ENCODE peak calls at places on chromosomes 12 and 14, in four cellular contexts. S, V, O and H are unnamed samples. For H3K36me3, the result is how much of the 10 kb centered on the place peaks cover.

GRCh38 chr14:75440733-75441474 is 13.1 kb downstream of the JDP2 start:
- DNase-seq in S (peak), V (peak), O (no peak), H (no peak)

GRCh38 chr12:5648692-5649338 is 216.9 kb downstream of the NTF3 start:
- DNase-seq in S (peak), V (no peak), O (no peak), H (no peak)

GRCh38 chr12:126668538-126668937 is 1598.4 kb upstream of the TMEM132C start:
- DNase-seq in S (no peak), V (no peak), O (no peak), H (no peak)

GRCh38 chr12:78559441-78559840 is 305.1 kb upstream of the SYT1 start:
- DNase-seq in S (peak), V (no peak), O (no peak), H (no peak)

GRCh38 chr12:27276275-27276674 is 32.2 kb downstream of the STK38L start:
- DNase-seq in S (no peak), V (no peak), O (no peak), H (no peak)

GRCh38 chr12:66279127-66279712 is 23.1 kb upstream of the HELB start:
- DNase-seq in S (peak), V (no peak), O (peak), H (no peak)

GRCh38 chr12:105814283-105814682 is 324.5 kb downstream of the NUAK1 start:
- DNase-seq in S (no peak), V (no peak), O (no peak), H (no peak)

GRCh38 chr12:6612247-6612646 is 5.1 kb upstream of the CHD4 start:
- DNase-seq in S (no peak), V (no peak), O (peak), H (no peak)

GRCh38 chr12:48758186-48758585 is 30.7 kb downstream of the ADCY6 start:
- DNase-seq in S (no peak), V (no peak), O (no peak), H (no peak)

GRCh38 chr12:6430124-6430989 is 14.4 kb upstream of the CD27 start:
- DNase-seq in S (peak), V (peak), O (no peak), H (no peak)

GRCh38 chr12:28035483-28035882 is 63.0 kb upstream of the PTHLH start:
- DNase-seq in S (peak), V (no peak), O (no peak), H (no peak)

GRCh38 chr14:64637735-64638473 is 66.3 kb upstream of the PLEKHG3 start:
- DNase-seq in S (no peak), V (no peak), O (no peak), H (no peak)

GRCh38 chr12:121452356-121453021 is 52.6 kb downstream of the RNF34 start:
- DNase-seq in S (no peak), V (no peak), O (no peak), H (no peak)

GRCh38 chr14:66746316-66747006 is 238.5 kb downstream of the GPHN start:
- DNase-seq in S (peak), V (no peak), O (no peak), H (no peak)

GRCh38 chr12:86186449-86186848 is 69.7 kb downstream of the MGAT4C start:
- DNase-seq in S (peak), V (no peak), O (no peak), H (no peak)

GRCh38 chr12:4278582-4278939 is 5.0 kb downstream of the CCND2 start:
- DNase-seq in S (no peak), V (peak), O (no peak), H (no peak)

GRCh38 chr12:18054925-18055324 is 35.1 kb downstream of the RERGL start:
- DNase-seq in S (no peak), V (no peak), O (no peak), H (no peak)

GRCh38 chr12:41992692-41993215 is 151.9 kb downstream of the GXYLT1 start:
- DNase-seq in S (no peak), V (no peak), O (no peak), H (no peak)

DNA sequence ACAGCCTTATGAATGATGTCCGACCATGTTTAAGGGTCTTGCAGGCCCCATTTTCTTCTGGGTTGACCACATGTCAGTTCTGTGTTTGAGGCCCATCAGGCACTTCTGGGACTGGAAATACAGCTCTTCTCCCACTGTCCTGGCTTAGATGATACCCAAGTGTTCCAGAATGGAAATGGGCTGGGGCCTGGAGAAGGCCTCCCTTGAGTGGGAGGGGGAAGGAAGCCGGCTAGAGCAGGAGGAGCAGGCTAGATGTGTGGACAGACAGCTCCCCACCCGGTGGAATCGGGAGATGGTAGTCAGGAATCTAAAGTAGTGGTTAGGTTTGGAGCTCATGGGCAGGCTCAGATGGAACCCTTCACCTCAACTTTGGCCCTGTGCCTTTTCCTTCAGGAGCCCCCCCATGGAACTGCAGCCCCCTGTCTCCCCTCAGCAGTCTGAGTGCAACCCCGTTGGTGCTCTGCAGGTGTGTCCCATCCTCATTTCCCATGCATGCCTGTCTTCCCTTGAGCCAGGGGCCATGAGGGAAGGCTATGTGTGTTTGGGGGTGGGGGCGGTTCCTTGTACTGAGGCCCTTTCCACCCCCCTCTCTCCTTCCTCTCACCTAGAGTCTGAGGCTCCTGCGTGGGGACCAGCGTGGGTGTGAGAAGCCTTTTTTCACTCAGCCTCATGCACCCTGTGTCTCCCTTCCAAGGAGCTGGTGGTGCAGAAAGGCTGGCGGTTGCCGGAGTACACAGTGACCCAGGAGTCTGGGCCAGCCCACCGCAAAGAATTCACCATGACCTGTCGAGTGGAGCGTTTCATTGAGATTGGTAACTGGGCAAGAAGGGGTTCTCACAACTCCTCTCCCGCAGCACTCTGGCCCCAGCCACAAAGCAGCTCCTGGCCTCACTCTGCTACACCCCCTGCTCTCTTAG is 3.0 kb downstream of the NPFF start:
- DNase-seq in S (no peak), V (no peak), O (no peak), H (no peak)
- H3K36me3 ChIP-seq in S (under half), V (under half), O (under half), H (under half)

GRCh38 chr14:91420686-91421085 is 3.1 kb upstream of the CCDC88C start:
- DNase-seq in S (no peak), V (no peak), O (no peak), H (no peak)

GRCh38 chr14:91417983-91418386 is 365 bp upstream of the CCDC88C start:
- DNase-seq in S (no peak), V (no peak), O (peak), H (peak)

GRCh38 chr14:91418387-91419043 is 895 bp upstream of the CCDC88C start:
- DNase-seq in S (peak), V (peak), O (peak), H (peak)

GRCh38 chr14:91419044-91419397 is 1.4 kb upstream of the CCDC88C start:
- DNase-seq in S (no peak), V (no peak), O (peak), H (no peak)

DNA sequence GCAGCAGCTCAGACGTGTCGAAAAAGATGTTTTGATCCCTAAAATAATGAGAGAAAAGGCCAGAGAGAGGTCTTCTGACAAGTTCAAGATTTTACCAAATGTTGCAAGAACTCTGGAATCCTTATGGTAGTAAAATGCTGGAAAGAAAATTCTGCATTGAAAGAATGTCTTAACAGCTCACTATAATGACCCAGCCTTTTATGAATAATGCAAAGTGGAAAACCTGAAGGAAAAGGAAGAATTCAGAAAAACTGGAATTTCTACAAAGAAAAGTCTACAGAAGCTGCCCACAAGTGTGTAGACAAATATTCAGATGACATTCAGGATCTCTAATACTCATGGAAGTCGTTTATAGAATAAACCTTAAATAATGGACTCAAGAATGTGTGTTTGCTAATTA is 1.8 kb upstream of the CCDC88C start:
- DNase-seq in S (no peak), V (no peak), O (no peak), H (no peak)
- H3K36me3 ChIP-seq in S (under half), V (under half), O (under half), H (under half)

GRCh38 chr12:104340177-104340576 is 36.6 kb downstream of the EID3 start:
- DNase-seq in S (peak), V (no peak), O (no peak), H (no peak)
- H3K36me3 ChIP-seq in S (half or more), V (under half), O (half or more), H (under half)

DNA sequence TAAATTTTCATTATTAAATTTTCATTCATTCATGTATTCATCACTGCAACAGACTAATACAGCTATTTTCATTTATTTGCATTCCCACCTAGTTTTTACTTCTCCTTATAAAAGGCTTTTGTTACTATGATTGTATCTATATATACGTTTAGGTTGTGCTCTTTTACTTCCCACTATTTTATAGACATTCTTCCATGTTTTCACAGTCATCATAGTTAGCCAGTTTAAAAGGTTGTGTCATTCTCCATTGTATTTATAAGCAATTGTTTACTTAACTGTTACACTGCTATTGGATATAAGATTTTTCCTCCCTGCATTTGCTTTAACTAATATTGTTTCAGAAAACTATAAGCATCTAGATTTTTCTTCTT is 12.0 kb downstream of the ABHD12B start:
- DNase-seq in S (no peak), V (no peak), O (no peak), H (no peak)
- H3K36me3 ChIP-seq in S (under half), V (under half), O (under half), H (under half)

GRCh38 chr12:19465711-19466110 is 26.4 kb downstream of the AEBP2 start:
- DNase-seq in S (no peak), V (no peak), O (no peak), H (no peak)
- H3K36me3 ChIP-seq in S (under half), V (under half), O (under half), H (half or more)

DNA sequence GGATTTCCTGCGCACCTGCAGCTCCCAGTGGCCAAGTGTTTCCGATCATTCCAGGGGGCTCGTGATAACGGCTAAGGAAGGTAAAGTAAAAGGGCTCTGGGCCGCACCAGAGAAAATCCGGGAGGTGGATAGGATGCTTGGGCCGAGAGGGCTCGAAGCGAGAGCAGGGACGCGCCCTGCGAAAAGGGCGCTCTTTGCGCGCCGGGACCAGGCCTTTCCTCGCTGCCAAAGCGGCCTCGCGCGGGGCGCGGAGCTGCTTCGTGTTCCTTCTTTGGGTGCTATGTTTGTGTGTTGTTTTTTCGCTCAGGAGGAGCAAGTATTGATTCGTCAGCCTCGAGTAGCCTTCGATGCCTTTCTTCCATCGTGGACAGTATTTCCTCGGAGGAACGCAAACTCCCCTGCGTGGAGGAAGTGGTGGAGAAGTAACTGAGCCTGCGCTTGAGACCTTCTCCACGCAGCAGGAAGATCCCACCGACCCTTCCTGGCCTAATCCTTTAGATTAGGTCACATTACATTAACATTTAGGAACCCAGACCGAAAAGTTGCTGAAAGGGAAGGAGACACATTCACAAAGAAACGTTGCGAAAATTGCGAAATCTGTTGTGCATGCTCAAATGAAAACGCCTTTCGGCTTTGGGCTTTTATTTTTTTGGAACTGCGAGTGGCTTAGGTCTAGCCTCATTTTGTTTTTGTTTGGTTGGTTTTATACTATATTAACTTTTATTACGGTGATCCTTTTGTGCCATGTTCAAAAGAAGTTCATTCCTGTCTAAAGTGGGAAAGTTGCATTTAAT is 1.3 kb downstream of the MYF6 start:
- DNase-seq in S (no peak), V (no peak), O (no peak), H (no peak)
- H3K36me3 ChIP-seq in S (under half), V (under half), O (under half), H (under half)

DNA sequence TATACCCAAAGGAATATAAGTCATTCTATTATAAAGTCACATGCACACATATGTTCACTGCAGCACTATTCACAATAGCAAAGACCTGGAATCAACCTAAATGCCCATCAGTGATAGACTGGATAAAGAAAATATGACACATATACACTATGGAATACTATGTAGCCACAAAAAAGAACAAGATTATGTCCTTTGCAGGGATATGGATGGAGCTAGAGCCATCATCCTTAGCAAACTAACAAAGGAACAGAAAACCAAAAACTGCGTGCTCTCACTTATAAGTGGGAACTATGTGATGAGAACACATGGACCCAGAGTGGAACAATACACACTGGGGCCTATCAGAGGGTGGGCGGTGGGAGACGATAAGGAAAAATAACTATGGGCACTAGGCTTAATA is 21.3 kb downstream of the FBXO21 start:
- DNase-seq in S (no peak), V (no peak), O (no peak), H (no peak)
- H3K36me3 ChIP-seq in S (half or more), V (under half), O (half or more), H (under half)

DNA sequence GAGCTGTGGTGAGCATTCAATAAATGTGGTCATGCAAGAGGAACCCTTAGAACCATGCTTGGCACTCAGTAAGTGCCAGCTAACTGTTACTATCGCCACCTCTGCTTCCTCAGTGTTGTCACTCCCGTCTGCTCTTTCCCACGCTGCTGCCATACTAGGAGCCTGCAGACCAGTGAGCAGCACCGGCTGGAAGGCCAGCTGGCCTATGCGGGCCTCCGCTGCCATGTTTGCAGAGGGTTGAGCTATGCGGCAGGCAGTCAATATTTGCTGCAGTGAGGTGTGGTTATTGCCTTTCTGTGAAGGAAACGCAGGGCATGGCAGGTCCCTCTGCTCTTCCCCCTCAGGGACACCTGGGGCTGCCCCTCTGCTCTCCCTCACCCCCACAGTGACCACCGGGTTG is 13.0 kb downstream of the KMT5A start:
- DNase-seq in S (no peak), V (no peak), O (no peak), H (no peak)
- H3K36me3 ChIP-seq in S (half or more), V (under half), O (under half), H (under half)

GRCh38 chr14:22910916-22911315 is 8.0 kb downstream of the RBM23 start:
- DNase-seq in S (no peak), V (no peak), O (no peak), H (no peak)
- H3K36me3 ChIP-seq in S (under half), V (under half), O (under half), H (half or more)

DNA sequence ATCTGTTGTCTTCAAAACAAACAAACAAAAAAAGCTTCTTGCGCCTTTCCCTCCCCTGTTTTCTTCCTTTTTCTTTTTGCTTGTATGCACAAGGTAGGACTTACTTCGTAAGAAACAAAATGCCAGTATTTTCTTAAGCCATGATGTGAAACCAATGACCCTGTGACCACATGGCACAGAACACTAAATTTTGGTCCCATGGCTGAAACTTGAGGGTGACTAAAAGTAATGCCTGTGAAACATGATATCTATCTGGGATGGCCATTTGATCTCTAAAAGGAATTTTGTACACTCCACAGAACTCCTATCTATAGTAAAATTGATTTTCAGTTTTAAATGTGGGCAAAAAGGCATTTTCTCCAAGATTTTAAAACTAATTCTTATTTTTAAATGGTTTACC is 63.6 kb downstream of the PAPOLA start:
- DNase-seq in S (no peak), V (no peak), O (no peak), H (no peak)
- H3K36me3 ChIP-seq in S (under half), V (under half), O (under half), H (under half)